ENCODE peak calls at places on chromosomes 5 and 9, in seven cellular contexts. One of them, this sample, is unnamed.
A peak's percentile ranks its signal among the peaks of the same experiment; 100 is the strongest.

GRCh38 chr5:67235399-67236110 is 39.0 kb upstream of the CD180 start:
- DNase-seq in uterus: no peak
- DNase-seq in A549: no peak
- DNase-seq in NB4: no peak
- DNase-seq in IMR-90: no peak
- DNase-seq in lower leg skin: no peak
- DNase-seq in upper lobe of left lung: no peak
- DNase-seq in this sample: no peak

GRCh38 chr5:16909464-16909863 is 26.6 kb downstream of the MYO10 start:
- DNase-seq in uterus: no peak
- DNase-seq in A549: no peak
- DNase-seq in NB4: no peak
- DNase-seq in IMR-90: peak; percentile 55
- DNase-seq in lower leg skin: no peak
- DNase-seq in upper lobe of left lung: no peak
- DNase-seq in this sample: no peak

GRCh38 chr5:28009526-28010025 is 971.2 kb upstream of the CDH9 start:
- DNase-seq in uterus: no peak
- DNase-seq in A549: no peak
- DNase-seq in NB4: no peak
- DNase-seq in IMR-90: no peak
- DNase-seq in lower leg skin: no peak
- DNase-seq in upper lobe of left lung: no peak
- DNase-seq in this sample: no peak

GRCh38 chr5:131952286-131952857 is 6.9 kb upstream of the MEIKIN start:
- DNase-seq in uterus: no peak
- DNase-seq in A549: no peak
- DNase-seq in NB4: no peak
- DNase-seq in IMR-90: peak; percentile 1
- DNase-seq in lower leg skin: no peak
- DNase-seq in upper lobe of left lung: no peak
- DNase-seq in this sample: no peak

GRCh38 chr5:100902406-100903035 is 561 bp downstream of the ST8SIA4 start:
- DNase-seq in uterus: no peak
- DNase-seq in A549: no peak
- DNase-seq in NB4: peak; percentile 71
- DNase-seq in IMR-90: no peak
- DNase-seq in lower leg skin: no peak
- DNase-seq in upper lobe of left lung: peak; percentile 25
- DNase-seq in this sample: no peak

GRCh38 chr5:134503937-134504437 is 21.5 kb upstream of the JADE2 start:
- DNase-seq in uterus: no peak
- DNase-seq in A549: no peak
- DNase-seq in NB4: no peak
- DNase-seq in IMR-90: peak; percentile 60
- DNase-seq in lower leg skin: no peak
- DNase-seq in upper lobe of left lung: no peak
- DNase-seq in this sample: no peak

GRCh38 chr9:88872171-88872946 is 118.9 kb upstream of the S1PR3 start:
- DNase-seq in uterus: no peak
- DNase-seq in A549: no peak
- DNase-seq in NB4: no peak
- DNase-seq in IMR-90: no peak
- DNase-seq in lower leg skin: no peak
- DNase-seq in upper lobe of left lung: no peak
- DNase-seq in this sample: no peak

GRCh38 chr5:169695919-169696490 is 58.9 kb downstream of the DOCK2 start:
- DNase-seq in uterus: no peak
- DNase-seq in A549: peak; percentile 85
- DNase-seq in NB4: no peak
- DNase-seq in IMR-90: peak; percentile 98
- DNase-seq in lower leg skin: no peak
- DNase-seq in upper lobe of left lung: no peak
- DNase-seq in this sample: peak; percentile 61

GRCh38 chr9:85995612-85996011 is 54.7 kb downstream of the NAA35 start:
- DNase-seq in uterus: no peak
- DNase-seq in A549: no peak
- DNase-seq in NB4: peak; percentile 9
- DNase-seq in IMR-90: no peak
- DNase-seq in lower leg skin: no peak
- DNase-seq in upper lobe of left lung: no peak
- DNase-seq in this sample: no peak

GRCh38 chr5:10355071-10355889 is 1.8 kb downstream of the MARCHF6 start:
- DNase-seq in uterus: no peak
- DNase-seq in A549: no peak
- DNase-seq in NB4: peak; percentile 44
- DNase-seq in IMR-90: peak; percentile 71
- DNase-seq in lower leg skin: no peak
- DNase-seq in upper lobe of left lung: no peak
- DNase-seq in this sample: no peak

GRCh38 chr9:116219686-116220085 is 66.1 kb downstream of the PAPPA start:
- DNase-seq in uterus: no peak
- DNase-seq in A549: no peak
- DNase-seq in NB4: no peak
- DNase-seq in IMR-90: no peak
- DNase-seq in lower leg skin: no peak
- DNase-seq in upper lobe of left lung: no peak
- DNase-seq in this sample: no peak

GRCh38 chr9:123420560-123421210 is 64.7 kb downstream of the CRB2 start:
- DNase-seq in uterus: no peak
- DNase-seq in A549: no peak
- DNase-seq in NB4: no peak
- DNase-seq in IMR-90: no peak
- DNase-seq in lower leg skin: peak; percentile 74
- DNase-seq in upper lobe of left lung: no peak
- DNase-seq in this sample: no peak

GRCh38 chr9:70798018-70798417 is 323.4 kb downstream of the TRPM3 start:
- DNase-seq in uterus: no peak
- DNase-seq in A549: no peak
- DNase-seq in NB4: no peak
- DNase-seq in IMR-90: no peak
- DNase-seq in lower leg skin: no peak
- DNase-seq in upper lobe of left lung: no peak
- DNase-seq in this sample: no peak

DNA sequence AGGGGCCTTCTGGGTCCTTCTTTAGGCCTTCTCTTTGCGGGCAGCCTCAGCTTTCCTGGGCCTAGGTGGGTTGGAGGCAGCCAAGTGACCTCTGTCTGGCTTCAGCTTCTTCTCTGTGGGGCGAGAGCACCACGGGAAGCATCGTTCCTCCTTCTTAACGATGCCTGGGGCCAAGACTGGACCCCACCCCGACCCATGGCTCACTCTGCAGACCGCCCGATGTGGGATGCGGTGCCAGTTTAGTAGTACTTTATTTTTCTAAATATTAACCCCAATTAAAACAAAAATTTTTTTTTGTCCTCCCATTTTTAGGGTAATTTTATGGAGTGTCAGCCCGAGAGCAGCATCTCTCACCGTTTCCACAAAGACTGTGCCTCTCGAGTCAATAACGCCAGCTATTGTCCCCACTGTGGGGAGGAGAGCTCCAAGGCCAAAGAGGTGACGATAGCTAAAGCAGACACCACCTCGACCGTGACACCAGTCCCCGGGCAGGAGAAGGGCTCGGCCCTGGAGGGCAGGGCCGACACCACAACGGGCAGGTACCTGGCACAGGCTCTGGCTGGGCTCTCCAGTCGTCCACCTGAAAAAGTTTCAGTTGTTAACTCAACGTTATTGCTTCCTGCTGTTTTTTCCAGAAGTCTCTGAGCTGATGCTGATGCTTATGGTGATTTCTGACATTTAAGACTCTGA is 101.1 kb upstream of the CACNA1B start:
- DNase-seq in uterus: no peak
- DNase-seq in A549: no peak
- DNase-seq in NB4: no peak
- DNase-seq in IMR-90: no peak
- DNase-seq in lower leg skin: no peak
- DNase-seq in upper lobe of left lung: no peak
- DNase-seq in this sample: no peak
- TF ChIP-seq POLR2A in uterus: no peak
- TF ChIP-seq POLR2A in A549: no peak
- TF ChIP-seq POLR2A in NB4: no peak
- TF ChIP-seq POLR2A in IMR-90: no peak
- TF ChIP-seq POLR2A in lower leg skin: no peak
- TF ChIP-seq POLR2A in upper lobe of left lung: no peak
- TF ChIP-seq POLR2A in this sample: no peak

GRCh38 chr5:178589180-178590140 is 733 bp downstream of the COL23A1 start:
- DNase-seq in uterus: no peak
- DNase-seq in A549: no peak
- DNase-seq in NB4: peak; percentile 77
- DNase-seq in IMR-90: peak; percentile 11
- DNase-seq in lower leg skin: no peak
- DNase-seq in upper lobe of left lung: no peak
- DNase-seq in this sample: no peak

GRCh38 chr5:178588769-178589168 is 1.4 kb downstream of the COL23A1 start:
- DNase-seq in uterus: no peak
- DNase-seq in A549: no peak
- DNase-seq in NB4: no peak
- DNase-seq in IMR-90: no peak
- DNase-seq in lower leg skin: no peak
- DNase-seq in upper lobe of left lung: no peak
- DNase-seq in this sample: no peak

GRCh38 chr5:178590924-178591423 is 781 bp upstream of the COL23A1 start:
- DNase-seq in uterus: no peak
- DNase-seq in A549: no peak
- DNase-seq in NB4: no peak
- DNase-seq in IMR-90: peak; percentile 4
- DNase-seq in lower leg skin: no peak
- DNase-seq in upper lobe of left lung: no peak
- DNase-seq in this sample: no peak

GRCh38 chr5:178587793-178588611 is 2.2 kb downstream of the COL23A1 start:
- DNase-seq in uterus: no peak
- DNase-seq in A549: no peak
- DNase-seq in NB4: peak; percentile 29
- DNase-seq in IMR-90: no peak
- DNase-seq in lower leg skin: no peak
- DNase-seq in upper lobe of left lung: no peak
- DNase-seq in this sample: no peak

GRCh38 chr5:178590141-178590923 is at the start of gene COL23A1:
- DNase-seq in uterus: peak; percentile 33
- DNase-seq in A549: no peak
- DNase-seq in NB4: peak; percentile 88
- DNase-seq in IMR-90: peak; percentile 43
- DNase-seq in lower leg skin: peak; percentile 88
- DNase-seq in upper lobe of left lung: peak; percentile 60
- DNase-seq in this sample: no peak
- TF ChIP-seq POLR2A in uterus: no peak
- TF ChIP-seq POLR2A in A549: no peak
- TF ChIP-seq POLR2A in NB4: peak; percentile 45
- TF ChIP-seq POLR2A in IMR-90: no peak
- TF ChIP-seq POLR2A in lower leg skin: no peak
- TF ChIP-seq POLR2A in upper lobe of left lung: no peak
- TF ChIP-seq POLR2A in this sample: no peak

DNA sequence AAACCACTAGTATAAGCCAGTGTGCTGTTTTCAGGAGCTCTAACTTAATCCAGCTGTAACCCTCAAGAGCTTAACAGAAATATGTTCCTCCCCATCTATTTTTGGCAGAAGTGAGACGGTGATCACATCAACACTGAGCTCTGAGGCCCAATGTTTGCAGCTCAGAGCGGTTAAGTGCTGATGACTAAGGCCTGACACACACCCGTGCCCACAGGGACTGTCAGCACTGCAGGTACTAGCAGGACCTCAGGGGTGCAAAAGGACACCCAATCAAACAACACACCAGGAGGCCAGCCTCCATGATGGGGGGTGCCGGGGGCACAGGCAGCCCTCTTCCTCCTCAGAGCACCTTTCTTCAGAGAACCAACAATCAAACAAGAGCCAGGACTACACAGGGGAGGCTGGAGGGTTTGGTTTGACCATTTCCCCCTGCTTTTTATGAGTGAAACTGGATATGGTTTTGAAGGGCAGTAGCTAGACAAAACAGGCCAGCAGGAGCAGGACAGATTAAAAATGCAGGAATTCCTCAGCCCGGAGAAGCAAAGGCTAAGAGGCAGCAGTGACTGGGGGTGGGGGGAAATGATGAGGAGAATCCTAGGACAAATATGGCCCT is 61.3 kb downstream of the RAPGEF1 start:
- DNase-seq in uterus: peak; percentile 69
- DNase-seq in A549: peak; percentile 92
- DNase-seq in NB4: peak; percentile 95
- DNase-seq in IMR-90: peak; percentile 98
- DNase-seq in lower leg skin: peak; percentile 93
- DNase-seq in upper lobe of left lung: peak; percentile 90
- DNase-seq in this sample: peak; percentile 44
- TF ChIP-seq POLR2A in uterus: no peak
- TF ChIP-seq POLR2A in A549: no peak
- TF ChIP-seq POLR2A in NB4: no peak
- TF ChIP-seq POLR2A in IMR-90: peak; percentile 24
- TF ChIP-seq POLR2A in lower leg skin: no peak
- TF ChIP-seq POLR2A in upper lobe of left lung: no peak
- TF ChIP-seq POLR2A in this sample: no peak

DNA sequence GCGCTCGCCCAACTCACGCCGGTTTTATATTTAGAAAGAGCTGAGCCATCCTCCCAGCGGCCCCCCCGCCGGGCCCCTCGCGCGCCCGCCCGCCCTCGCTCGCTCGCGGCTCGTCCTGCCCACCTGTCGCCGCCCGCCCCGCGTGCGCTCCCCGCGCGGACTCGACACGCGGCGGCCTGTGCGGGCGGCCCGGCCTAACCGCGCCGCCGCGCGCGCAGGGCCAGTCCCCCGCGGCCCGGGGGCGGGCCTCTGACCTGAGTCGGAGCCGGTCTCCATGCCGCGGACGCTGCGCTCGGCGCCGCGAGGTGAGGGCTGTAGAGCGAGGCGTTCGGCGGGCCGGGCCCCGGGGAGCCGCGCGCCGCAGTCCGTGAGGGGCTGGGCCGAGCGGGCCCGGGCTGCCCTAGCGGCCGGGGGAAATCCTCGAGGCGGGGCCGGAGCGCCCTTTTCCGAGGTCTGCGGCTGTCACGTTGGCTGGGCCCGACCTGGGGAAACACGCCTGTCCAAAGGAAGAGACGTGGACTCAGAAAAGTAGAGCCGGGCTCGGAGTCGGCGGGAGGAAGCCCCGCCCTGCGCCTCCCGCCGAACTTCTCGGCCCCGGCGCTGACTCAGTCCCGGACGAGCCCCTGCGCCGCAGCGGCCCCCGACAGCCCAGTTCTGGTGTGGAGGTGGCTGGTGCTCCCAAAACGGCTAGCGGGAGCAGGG is at the start of gene ECPAS:
- DNase-seq in uterus: peak; percentile 77
- DNase-seq in A549: peak; percentile 89
- DNase-seq in NB4: peak; percentile 86
- DNase-seq in IMR-90: peak; percentile 78
- DNase-seq in lower leg skin: peak; percentile 94
- DNase-seq in upper lobe of left lung: peak; percentile 83
- DNase-seq in this sample: peak; percentile 93
- TF ChIP-seq POLR2A in uterus: no peak
- TF ChIP-seq POLR2A in A549: peak; percentile 58
- TF ChIP-seq POLR2A in NB4: peak; percentile 65
- TF ChIP-seq POLR2A in IMR-90: peak; percentile 52
- TF ChIP-seq POLR2A in lower leg skin: no peak
- TF ChIP-seq POLR2A in upper lobe of left lung: peak; percentile 62
- TF ChIP-seq POLR2A in this sample: peak; percentile 23

This sample was measured in H54.